ENCODE peak calls at places on chromosome 19, in six cellular contexts. E is lower lobe of right lung, A is tibial nerve, U is left ventricle myocardium inferior, H is right cardiac atrium, Y is aorta. T is an unnamed sample. For H3K27me3 and H3K4me1, the result is how much of the 10 kb centered on the place peaks cover.

GRCh38 chr19:46513461-46514236 is 18.0 kb upstream of the PNMA8B start:
- DNase-seq in E (peak), A (peak), U (peak), H (peak), Y (peak), T (peak)

GRCh38 chr19:7460562-7460966 is 28.3 kb downstream of the PEX11G start:
- DNase-seq in E (no peak), A (no peak), U (no peak), H (no peak), Y (no peak), T (no peak)

GRCh38 chr19:7874080-7874856 is at the start of gene PRR36:
- DNase-seq in E (peak), A (no peak), U (no peak), H (no peak), Y (no peak), T (peak)

GRCh38 chr19:47598407-47599349 is 10.3 kb upstream of the BICRA start:
- DNase-seq in E (no peak), A (no peak), U (no peak), H (peak), Y (peak), T (peak)

GRCh38 chr19:21158523-21159135 is 16.8 kb downstream of the ZNF431 start:
- DNase-seq in E (no peak), A (no peak), U (no peak), H (no peak), Y (no peak), T (no peak)

GRCh38 chr19:19261350-19262189 is 11.5 kb downstream of the TM6SF2 start:
- DNase-seq in E (no peak), A (no peak), U (no peak), H (no peak), Y (no peak), T (no peak)

GRCh38 chr19:940591-941291 is 14.9 kb downstream of the ARID3A start:
- DNase-seq in E (peak), A (peak), U (peak), H (peak), Y (peak), T (peak)

GRCh38 chr19:10780368-10780767 is 55.6 kb downstream of the TMED1 start:
- DNase-seq in E (peak), A (no peak), U (no peak), H (peak), Y (no peak), T (peak)

GRCh38 chr19:58434217-58434616 is 5.7 kb downstream of the ZNF132 start:
- DNase-seq in E (no peak), A (no peak), U (no peak), H (no peak), Y (no peak), T (no peak)

GRCh38 chr19:41495589-41495988 is 52.6 kb downstream of the ERICH4 start:
- DNase-seq in E (no peak), A (no peak), U (no peak), H (no peak), Y (no peak), T (no peak)
- H3K27me3 ChIP-seq in E (under half), A (under half), U (under half), H (under half), Y (under half), T (under half)

DNA sequence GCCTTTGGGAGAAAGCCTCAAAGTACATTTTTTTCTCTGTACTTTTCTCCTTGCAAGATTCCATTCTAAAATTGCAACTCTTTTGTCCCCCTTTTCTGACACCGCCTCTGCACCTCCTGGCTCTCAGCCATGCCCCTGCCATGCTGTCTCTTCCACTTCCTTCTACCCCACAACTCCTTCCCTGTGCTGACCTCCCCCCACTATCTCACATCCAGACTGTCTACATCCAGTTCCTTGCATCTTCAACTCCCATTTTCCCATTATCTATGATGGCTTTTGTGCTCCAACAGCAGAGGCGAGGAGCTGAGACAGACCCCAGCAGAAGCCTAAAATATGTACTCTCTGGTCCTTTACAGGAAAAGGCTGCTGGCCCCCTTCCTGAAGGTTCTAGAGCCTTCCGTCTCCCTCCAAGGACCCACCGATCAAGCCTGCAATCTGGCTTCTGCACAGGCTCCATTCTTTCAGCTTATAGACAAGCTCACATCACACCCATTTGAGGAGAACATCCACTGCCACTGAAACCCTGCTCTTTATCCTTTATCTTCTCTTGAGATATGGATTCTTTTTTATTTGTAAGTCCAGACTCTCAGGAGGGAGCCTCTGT is 50.2 kb downstream of the RFX2 start:
- DNase-seq in E (no peak), A (no peak), U (no peak), H (no peak), Y (peak), T (no peak)
- H3K4me1 ChIP-seq in E (half or more), A (half or more), U (half or more), H (under half), Y (under half), T (half or more)

GRCh38 chr19:34084396-34085145 is 87.7 kb upstream of the LSM14A start:
- DNase-seq in E (no peak), A (no peak), U (no peak), H (no peak), Y (no peak), T (no peak)

GRCh38 chr19:34085336-34085735 is 87.0 kb upstream of the LSM14A start:
- DNase-seq in E (no peak), A (no peak), U (no peak), H (no peak), Y (no peak), T (no peak)

GRCh38 chr19:34088292-34088691 is 84.0 kb upstream of the LSM14A start:
- DNase-seq in E (no peak), A (no peak), U (no peak), H (no peak), Y (no peak), T (no peak)

DNA sequence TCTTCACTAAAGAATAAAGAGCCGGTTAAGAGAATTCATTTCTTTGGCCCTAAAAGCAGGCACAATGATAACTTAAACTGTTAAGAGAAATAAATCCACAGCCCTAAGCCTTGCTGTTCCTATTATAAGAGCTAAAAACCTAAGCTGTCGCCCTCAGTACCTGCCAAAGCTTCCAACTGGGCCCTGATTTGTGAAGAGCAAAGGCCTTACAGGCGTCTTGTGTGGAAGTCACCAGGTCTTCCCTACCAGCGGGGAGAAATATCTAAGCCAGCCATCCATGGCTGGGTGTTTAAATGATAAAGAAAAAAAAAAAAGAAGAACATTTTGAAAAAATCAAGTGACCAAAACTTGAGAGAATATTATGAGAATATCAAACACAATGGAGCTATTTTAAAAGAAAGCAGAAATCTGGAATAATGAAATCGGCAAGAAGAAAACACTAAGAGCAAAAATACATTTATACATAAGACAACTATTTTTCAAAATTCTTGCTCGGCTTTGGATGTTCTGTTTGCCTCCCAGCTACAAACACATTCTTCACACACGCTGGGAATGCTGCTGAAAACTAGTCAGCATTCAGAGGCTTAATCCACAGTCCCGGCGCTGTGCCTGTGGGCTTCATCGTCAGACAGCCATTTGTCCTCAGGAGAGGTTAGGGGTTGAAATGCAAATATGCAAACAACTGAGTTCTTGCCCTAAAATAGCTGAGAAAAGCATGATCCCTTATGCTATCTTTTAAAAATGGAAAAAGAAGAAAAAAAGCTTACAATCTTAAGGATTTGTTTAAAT is 89.8 kb upstream of the LSM14A start:
- DNase-seq in E (no peak), A (no peak), U (no peak), H (no peak), Y (no peak), T (no peak)
- H3K27me3 ChIP-seq in E (under half), A (under half), U (half or more), H (under half), Y (under half), T (under half)

DNA sequence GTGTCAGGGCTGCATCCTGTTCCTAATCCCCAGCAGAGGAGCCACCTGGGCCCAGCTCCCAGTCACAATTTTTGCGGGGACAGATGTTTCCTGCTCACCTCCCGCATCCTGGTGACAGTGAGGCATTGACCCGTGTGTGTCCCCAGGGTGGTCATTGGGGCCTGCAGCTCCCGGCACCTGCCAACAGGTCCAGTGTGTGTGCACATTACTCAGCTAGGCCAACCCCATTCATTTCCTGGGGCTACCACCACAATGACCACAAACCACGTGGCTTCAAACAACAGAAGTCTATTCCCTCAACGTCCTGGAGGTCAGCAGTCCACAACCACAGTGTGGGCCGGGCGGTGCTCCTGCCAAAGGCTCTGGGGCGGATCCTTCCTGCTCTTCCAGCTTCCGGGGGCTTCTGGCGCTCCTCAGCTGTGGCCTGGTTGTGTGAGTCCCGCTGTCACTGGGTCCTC is 11.9 kb upstream of the F2RL3 start:
- DNase-seq in E (no peak), A (no peak), U (no peak), H (no peak), Y (no peak), T (no peak)
- H3K4me1 ChIP-seq in E (under half), A (under half), U (under half), H (under half), Y (under half), T (under half)

GRCh38 chr19:33616857-33617256 is 4.9 kb upstream of the CHST8 start:
- DNase-seq in E (no peak), A (no peak), U (no peak), H (no peak), Y (no peak), T (no peak)

GRCh38 chr19:33616346-33616745 is 5.4 kb upstream of the CHST8 start:
- DNase-seq in E (no peak), A (no peak), U (no peak), H (no peak), Y (no peak), T (no peak)

GRCh38 chr19:33620611-33621010 is 1.1 kb upstream of the CHST8 start:
- DNase-seq in E (no peak), A (no peak), U (no peak), H (no peak), Y (peak), T (no peak)

GRCh38 chr19:33621065-33621785 is 528 bp upstream of the CHST8 start:
- DNase-seq in E (no peak), A (no peak), U (no peak), H (no peak), Y (peak), T (no peak)

GRCh38 chr19:33618884-33619283 is 2.9 kb upstream of the CHST8 start:
- DNase-seq in E (no peak), A (no peak), U (no peak), H (no peak), Y (no peak), T (no peak)
- H3K27me3 ChIP-seq in E (under half), A (under half), U (half or more), H (under half), Y (under half), T (under half)

GRCh38 chr19:50821622-50822021 is 2.0 kb downstream of the KLK1 start:
- DNase-seq in E (no peak), A (no peak), U (no peak), H (no peak), Y (no peak), T (no peak)
- H3K4me1 ChIP-seq in E (under half), A (under half), U (under half), H (under half), Y (under half), T (under half)

DNA sequence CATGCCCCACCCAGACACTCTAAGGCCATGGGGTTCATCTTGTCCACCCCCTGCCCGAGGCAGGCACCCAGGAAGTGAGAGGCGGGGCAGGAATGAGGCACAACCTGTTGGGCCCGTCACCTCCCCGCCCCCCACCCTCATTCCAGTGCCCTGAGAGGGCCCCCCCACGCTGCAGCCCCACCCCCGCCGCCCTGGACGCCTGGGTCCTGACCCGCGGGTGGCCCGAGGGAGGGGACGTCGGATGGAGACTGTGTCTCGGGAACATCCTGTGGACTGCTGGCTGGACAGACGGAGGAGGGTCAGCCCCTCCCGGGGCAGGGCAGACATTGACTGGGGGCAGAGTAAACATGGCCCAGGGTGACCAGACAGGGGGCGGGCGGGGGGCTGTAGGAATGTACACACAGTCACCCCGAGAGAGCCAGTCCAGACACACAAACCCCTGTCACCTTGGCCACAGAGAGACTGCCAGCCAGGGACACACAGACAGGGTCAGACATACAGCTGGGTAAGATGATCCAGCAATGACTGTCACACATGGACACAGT is 7.4 kb upstream of the JUNB start:
- DNase-seq in E (peak), A (no peak), U (peak), H (peak), Y (peak), T (peak)
- H3K27me3 ChIP-seq in E (under half), A (under half), U (under half), H (under half), Y (under half), T (under half)

DNA sequence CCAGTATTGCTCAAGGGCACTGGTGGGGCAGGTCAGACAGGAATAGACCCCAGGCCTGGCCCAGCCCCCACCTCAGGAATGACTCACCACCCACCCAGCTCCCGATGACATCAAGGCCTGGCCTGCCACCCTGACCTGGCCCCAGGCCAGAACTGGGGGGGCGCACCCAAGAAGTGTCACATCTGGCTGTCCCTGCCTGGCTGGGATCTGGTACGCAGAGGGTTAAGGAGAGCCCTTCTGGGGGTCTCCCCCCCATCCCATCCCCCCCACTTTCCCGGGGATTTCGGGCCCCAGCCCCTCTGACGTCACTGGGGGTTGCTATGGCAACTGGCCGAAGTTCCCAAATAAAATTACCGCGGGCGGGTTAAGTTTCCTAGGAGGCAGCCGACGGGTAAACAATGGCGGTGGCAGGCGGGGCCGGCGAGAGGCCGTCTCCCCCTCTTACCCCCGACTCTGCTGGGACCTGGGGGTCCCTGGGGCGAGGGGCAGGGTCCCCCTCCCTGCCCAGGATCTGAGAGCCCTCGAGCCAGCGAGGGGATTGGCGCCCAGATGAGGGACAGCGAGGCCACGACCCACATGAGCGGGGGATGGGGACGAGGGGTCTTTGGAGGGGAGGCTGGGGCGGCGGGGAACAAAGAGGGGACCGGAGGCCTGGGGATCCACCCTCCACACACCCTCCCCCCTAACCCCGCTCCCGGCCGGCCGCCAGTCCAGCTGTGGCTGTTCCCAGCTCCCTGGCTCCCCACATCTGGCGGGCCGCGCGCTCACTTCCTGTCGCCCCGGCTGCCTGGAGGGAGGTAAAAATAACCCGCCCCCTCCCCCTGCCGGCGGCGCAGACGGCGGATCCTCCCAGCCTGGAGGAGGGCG is 29.7 kb upstream of the NANOS3 start:
- DNase-seq in E (peak), A (peak), U (peak), H (peak), Y (peak), T (peak)
- H3K4me1 ChIP-seq in E (half or more), A (half or more), U (half or more), H (under half), Y (under half), T (half or more)

T was measured in upper lobe of left lung.